ENCODE peak calls at places on chromosome 1, in six cellular contexts. O is GM23338, Y is HCT116, G is neural progenitor cell, C is PC-3, M is hepatocyte. X is an unnamed sample.

GRCh38 chr1:110667766-110668165 is 7.0 kb downstream of the KCNA3 start:
- DNase-seq in O (no peak), Y (no peak), G (no peak), C (no peak), M (no peak), X (no peak)

GRCh38 chr1:24932725-24933294 is 2.7 kb upstream of the RUNX3 start:
- DNase-seq in O (no peak), Y (no peak), G (no peak), C (no peak), M (no peak), X (no peak)

GRCh38 chr1:117599286-117599685 is 6.6 kb upstream of the TENT5C start:
- DNase-seq in O (no peak), Y (no peak), G (no peak), C (no peak), M (no peak), X (no peak)

GRCh38 chr1:170630977-170631376 is 33.0 kb upstream of the PRRX1 start:
- DNase-seq in O (peak), Y (no peak), G (peak), C (no peak), M (no peak), X (no peak)

GRCh38 chr1:90763930-90764329 is 46.8 kb upstream of the BARHL2 start:
- DNase-seq in O (no peak), Y (no peak), G (no peak), C (no peak), M (no peak), X (no peak)

GRCh38 chr1:100539836-100540536 is 2.0 kb downstream of the GPR88 start:
- DNase-seq in O (peak), Y (no peak), G (peak), C (no peak), M (peak), X (peak)

GRCh38 chr1:23394664-23395063 is 25.0 kb upstream of the ZNF436 start:
- DNase-seq in O (peak), Y (no peak), G (peak), C (no peak), M (peak), X (peak)

GRCh38 chr1:106754957-106755356 is 301.5 kb upstream of the PRMT6 start:
- DNase-seq in O (no peak), Y (no peak), G (no peak), C (peak), M (no peak), X (no peak)

GRCh38 chr1:119808491-119808890 is 2.8 kb downstream of the REG4 start:
- DNase-seq in O (no peak), Y (no peak), G (no peak), C (peak), M (no peak), X (peak)

GRCh38 chr1:170032531-170033295 is 41.8 kb downstream of the KIFAP3 start:
- DNase-seq in O (no peak), Y (no peak), G (no peak), C (peak), M (no peak), X (peak)

GRCh38 chr1:109447524-109447923 is 18.8 kb upstream of the SYPL2 start:
- DNase-seq in O (no peak), Y (no peak), G (no peak), C (no peak), M (no peak), X (no peak)

GRCh38 chr1:157312270-157312812 is 174.1 kb upstream of the ETV3 start:
- DNase-seq in O (no peak), Y (no peak), G (no peak), C (no peak), M (no peak), X (peak)

GRCh38 chr1:21927531-21928237 is 9.4 kb downstream of the HSPG2 start:
- DNase-seq in O (no peak), Y (no peak), G (no peak), C (no peak), M (peak), X (peak)

GRCh38 chr1:226603976-226604845 is 55.6 kb downstream of the STUM start:
- DNase-seq in O (peak), Y (no peak), G (peak), C (no peak), M (no peak), X (no peak)

GRCh38 chr1:85864727-85865126 is 156.5 kb upstream of the ZNHIT6 start:
- DNase-seq in O (no peak), Y (no peak), G (no peak), C (no peak), M (no peak), X (no peak)

GRCh38 chr1:225746361-225747179 is 31.1 kb upstream of the SRP9 start:
- DNase-seq in O (peak), Y (peak), G (peak), C (peak), M (peak), X (peak)

GRCh38 chr1:82141393-82141792 is 340.7 kb downstream of the ADGRL2 start:
- DNase-seq in O (no peak), Y (no peak), G (no peak), C (no peak), M (no peak), X (no peak)

GRCh38 chr1:155093938-155094621 is 15.4 kb downstream of the EFNA3 start:
- DNase-seq in O (peak), Y (peak), G (peak), C (peak), M (peak), X (peak)

GRCh38 chr1:206583461-206584264 is 28.6 kb downstream of the EIF2D start:
- DNase-seq in O (peak), Y (peak), G (peak), C (peak), M (peak), X (peak)

GRCh38 chr1:58548381-58548780 is 1.9 kb upstream of the OMA1 start:
- DNase-seq in O (no peak), Y (no peak), G (no peak), C (no peak), M (no peak), X (no peak)

GRCh38 chr1:216055004-216055403 is 368.2 kb downstream of the USH2A start:
- DNase-seq in O (no peak), Y (no peak), G (no peak), C (no peak), M (no peak), X (no peak)

GRCh38 chr1:202818819-202819218 is 8.1 kb downstream of the PCAT6 start:
- DNase-seq in O (no peak), Y (no peak), G (no peak), C (no peak), M (no peak), X (no peak)

GRCh38 chr1:185291647-185292046 is 25.4 kb downstream of the IVNS1ABP start:
- DNase-seq in O (no peak), Y (no peak), G (no peak), C (no peak), M (no peak), X (no peak)

GRCh38 chr1:232422098-232422497 is 207.8 kb downstream of the SIPA1L2 start:
- DNase-seq in O (no peak), Y (no peak), G (no peak), C (peak), M (no peak), X (peak)

GRCh38 chr1:20634594-20635084 is 1.4 kb downstream of the PINK1 start:
- DNase-seq in O (peak), Y (no peak), G (peak), C (peak), M (peak), X (peak)

GRCh38 chr1:100721502-100722205 is 2.1 kb downstream of the VCAM1 start:
- DNase-seq in O (no peak), Y (no peak), G (no peak), C (no peak), M (peak), X (peak)

GRCh38 chr1:223343692-223344091 is 20.3 kb downstream of the SUSD4 start:
- DNase-seq in O (no peak), Y (no peak), G (no peak), C (no peak), M (no peak), X (no peak)

GRCh38 chr1:203480084-203480483 is 4.5 kb downstream of the PRELP start:
- DNase-seq in O (no peak), Y (no peak), G (no peak), C (no peak), M (no peak), X (peak)

GRCh38 chr1:211036701-211037494 is 97.0 kb downstream of the KCNH1 start:
- DNase-seq in O (no peak), Y (peak), G (no peak), C (peak), M (peak), X (peak)

GRCh38 chr1:176692431-176692830 is 229.5 kb downstream of the PAPPA2 start:
- DNase-seq in O (no peak), Y (no peak), G (no peak), C (no peak), M (no peak), X (no peak)

DNA sequence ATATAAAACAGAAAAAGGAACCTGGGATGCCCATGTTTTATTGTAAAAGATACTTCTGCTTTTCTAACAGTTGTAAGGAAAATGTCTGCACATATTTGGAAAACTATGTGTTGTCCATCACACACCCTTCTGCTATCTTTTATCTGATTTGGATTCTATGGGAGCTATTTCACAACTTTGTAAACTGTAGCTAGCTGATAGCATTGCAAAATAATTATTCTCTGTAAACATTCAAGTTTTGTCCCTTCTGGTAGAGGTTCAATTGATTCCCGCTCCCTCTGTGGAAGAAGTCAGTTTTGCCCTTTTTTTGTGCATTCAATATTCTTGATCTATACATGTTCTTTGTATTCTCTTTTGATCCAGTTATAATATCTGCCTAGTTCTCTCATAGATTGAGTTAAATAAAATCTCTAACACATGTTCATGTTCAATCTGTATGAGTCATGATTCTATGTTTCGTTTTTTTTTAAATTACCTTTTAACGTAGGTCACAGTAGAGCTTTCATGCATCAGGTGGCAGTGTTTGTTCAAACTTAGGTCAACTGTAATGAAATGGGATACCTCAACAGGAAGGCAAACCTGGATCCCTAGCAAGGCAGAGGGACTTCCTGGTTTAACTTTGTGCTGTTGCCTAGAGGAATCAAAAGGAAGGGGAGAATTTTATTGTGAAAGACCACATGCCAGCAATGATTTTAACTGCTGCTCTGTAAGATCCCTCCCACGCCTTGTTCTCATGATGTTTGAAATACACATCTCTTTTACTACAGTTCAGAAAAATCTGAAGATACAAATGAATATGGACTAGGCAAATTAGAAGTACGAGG is 26.0 kb upstream of the BCL9 start:
- DNase-seq in O (peak), Y (peak), G (no peak), C (peak), M (peak), X (peak)
- TF ChIP-seq EZH2phosphoT487 in O (no peak), Y (no peak), G (no peak), C (no peak), M (no peak), X (no peak)

GRCh38 chr1:165444897-165445370 is at the start of gene RXRG:
- DNase-seq in O (peak), Y (no peak), G (peak), C (no peak), M (peak), X (peak)
- TF ChIP-seq EZH2 in O (peak), Y (no peak), G (peak), C (peak), M (peak), X (no peak)

GRCh38 chr1:179744401-179745130 is 1.5 kb downstream of the FAM163A start:
- DNase-seq in O (peak), Y (no peak), G (peak), C (no peak), M (no peak), X (no peak)

GRCh38 chr1:179742717-179743678 is at the start of gene FAM163A:
- DNase-seq in O (peak), Y (no peak), G (peak), C (no peak), M (peak), X (no peak)

GRCh38 chr1:179745743-179746142 is 2.7 kb downstream of the FAM163A start:
- DNase-seq in O (no peak), Y (no peak), G (no peak), C (no peak), M (no peak), X (no peak)

GRCh38 chr1:179743679-179744400 is 749 bp downstream of the FAM163A start:
- DNase-seq in O (peak), Y (no peak), G (peak), C (no peak), M (peak), X (peak)

DNA sequence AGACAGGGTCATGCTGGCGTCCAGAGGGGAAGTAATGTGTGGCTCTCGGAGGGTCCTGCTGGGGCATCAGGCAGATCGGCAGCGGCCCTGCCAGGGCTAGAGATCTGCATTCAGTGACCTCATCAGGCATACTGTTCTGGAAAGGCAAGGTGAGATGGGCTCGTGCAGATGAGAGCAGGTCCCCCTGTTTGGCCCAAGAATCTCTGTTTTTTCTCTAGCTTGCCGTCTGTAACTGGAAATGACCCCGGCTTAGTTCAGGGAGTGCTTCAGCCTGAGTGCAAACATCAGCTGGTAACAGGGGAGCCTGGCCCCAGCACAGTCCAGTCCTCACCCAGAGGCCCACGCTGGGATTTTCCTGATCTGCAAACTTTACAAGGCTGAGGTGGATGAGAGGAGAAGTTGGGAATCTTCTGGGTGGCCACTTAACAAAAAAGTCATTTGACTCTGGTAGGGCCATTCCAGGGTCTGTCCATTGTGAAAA is 2.1 kb downstream of the FAM163A start:
- DNase-seq in O (peak), Y (no peak), G (peak), C (no peak), M (peak), X (no peak)
- TF ChIP-seq EZH2phosphoT487 in O (no peak), Y (no peak), G (no peak), C (no peak), M (no peak), X (no peak)

DNA sequence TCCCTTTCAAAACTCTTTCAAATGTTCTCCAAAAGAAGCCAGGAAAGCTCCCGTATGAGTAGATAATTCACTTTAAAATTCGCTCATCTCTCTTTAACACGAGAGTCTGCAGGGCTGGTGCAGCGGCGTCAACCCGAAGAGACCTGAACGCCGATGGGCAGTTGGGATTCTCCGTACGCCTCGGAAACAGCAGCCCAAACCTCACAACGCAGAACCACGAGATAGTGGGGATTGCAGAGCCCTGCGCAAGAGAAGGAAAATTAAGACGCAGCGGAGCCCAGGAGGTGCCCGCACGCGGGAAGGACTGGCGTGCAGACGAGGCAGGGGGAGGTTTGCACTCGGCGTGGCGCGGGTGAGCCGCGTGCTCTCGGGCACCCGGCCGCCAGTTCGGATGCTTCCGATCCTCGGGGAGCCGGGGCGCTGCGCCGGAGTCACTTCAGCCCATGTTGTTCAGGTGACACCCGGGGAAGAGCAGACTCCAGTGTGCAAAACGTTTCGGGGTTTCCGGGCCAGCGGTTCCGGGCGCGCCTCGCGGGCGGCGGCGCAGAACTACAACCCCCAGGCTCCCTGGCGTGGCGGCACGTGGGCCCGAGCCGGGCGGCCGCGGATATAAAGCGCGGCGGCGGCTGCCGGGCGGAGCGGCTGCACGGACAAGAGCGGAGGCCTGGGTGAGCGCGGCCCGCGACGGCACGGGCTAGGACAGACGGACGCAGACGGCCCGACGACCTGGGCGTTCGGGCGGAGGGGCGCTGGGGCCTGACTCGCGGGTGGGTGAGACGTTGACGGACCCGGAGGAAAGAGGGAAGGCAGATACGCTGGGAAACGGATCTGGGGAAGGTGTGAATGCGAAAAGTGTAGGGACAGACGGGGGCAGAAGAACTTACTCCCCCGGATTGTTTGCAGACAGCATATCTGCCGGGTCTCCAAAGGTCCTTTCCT is at the start of gene NPL:
- DNase-seq in O (peak), Y (no peak), G (peak), C (peak), M (peak), X (peak)
- TF ChIP-seq EZH2 in O (peak), Y (no peak), G (peak), C (peak), M (peak), X (no peak)

DNA sequence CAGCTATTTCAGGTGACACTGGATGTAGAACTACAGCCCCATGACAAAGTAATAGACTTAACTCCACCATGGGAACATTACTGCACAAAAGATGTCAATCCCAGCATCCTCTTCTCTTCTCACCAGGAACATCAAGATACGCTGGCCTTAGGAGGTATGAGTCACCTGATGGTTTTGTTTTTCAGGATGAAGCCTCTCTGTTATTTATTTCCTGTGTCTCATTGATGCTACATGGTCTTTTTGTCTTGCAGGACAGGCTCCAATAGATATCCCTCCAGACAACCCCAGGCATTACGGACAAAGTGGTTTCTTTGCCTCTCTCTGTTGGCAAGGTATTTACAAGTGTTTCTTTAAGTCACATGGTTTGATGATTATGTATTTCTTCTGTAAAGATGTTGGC is 31.2 kb upstream of the LEPR start:
- DNase-seq in O (no peak), Y (no peak), G (no peak), C (peak), M (no peak), X (no peak)
- TF ChIP-seq EZH2phosphoT487 in O (no peak), Y (no peak), G (no peak), C (no peak), M (no peak), X (no peak)

GRCh38 chr1:39788758-39789570 is at the start of gene BMP8B:
- DNase-seq in O (peak), Y (peak), G (peak), C (peak), M (peak), X (peak)
- TF ChIP-seq EZH2 in O (peak), Y (no peak), G (peak), C (no peak), M (peak), X (no peak)

GRCh38 chr1:98792123-98792522 is 130.6 kb downstream of the SNX7 start:
- DNase-seq in O (peak), Y (no peak), G (no peak), C (peak), M (peak), X (peak)
- TF ChIP-seq EZH2phosphoT487 in O (no peak), Y (no peak), G (no peak), C (no peak), M (no peak), X (no peak)

GRCh38 chr1:156114919-156115513 is 505 bp downstream of the LMNA start:
- DNase-seq in O (peak), Y (no peak), G (peak), C (peak), M (peak), X (peak)
- TF ChIP-seq EZH2 in O (no peak), Y (no peak), G (peak), C (no peak), M (no peak), X (no peak)

GRCh38 chr1:61058477-61059245 is 23.7 kb upstream of the NFIA start:
- DNase-seq in O (peak), Y (no peak), G (no peak), C (no peak), M (no peak), X (peak)

GRCh38 chr1:61054636-61055035 is 27.7 kb upstream of the NFIA start:
- DNase-seq in O (peak), Y (no peak), G (peak), C (no peak), M (no peak), X (no peak)

GRCh38 chr1:61053712-61054608 is 28.4 kb upstream of the NFIA start:
- DNase-seq in O (peak), Y (no peak), G (peak), C (no peak), M (peak), X (peak)

GRCh38 chr1:61055110-61055614 is 27.2 kb upstream of the NFIA start:
- DNase-seq in O (no peak), Y (no peak), G (no peak), C (peak), M (peak), X (peak)

GRCh38 chr1:61056674-61057439 is 25.5 kb upstream of the NFIA start:
- DNase-seq in O (peak), Y (peak), G (peak), C (peak), M (peak), X (peak)
- TF ChIP-seq EZH2phosphoT487 in O (peak), Y (no peak), G (peak), C (no peak), M (no peak), X (no peak)

X was measured in GM23248.